ENCODE peak calls at places on chromosomes 16 and 17, in five cellular contexts. R, W, N, V and D are unnamed samples.

GRCh38 chr17:50055055-50055425 is 870 bp upstream of the ITGA3 start:
- DNase-seq in R (no peak), W (no peak), N (peak; percentile 86), V (peak; percentile 20), D (no peak)

GRCh38 chr17:27559506-27559931 is 71.5 kb upstream of the LGALS9 start:
- DNase-seq in R (no peak), W (no peak), N (peak; percentile 40), V (no peak), D (peak; percentile 95)

GRCh38 chr16:22314661-22315626 is 17.7 kb downstream of the POLR3E start:
- DNase-seq in R (no peak), W (no peak), N (no peak), V (no peak), D (no peak)

GRCh38 chr17:13114601-13115024 is 96.8 kb upstream of the ELAC2 start:
- DNase-seq in R (peak; percentile 75), W (no peak), N (no peak), V (no peak), D (peak; percentile 76)

GRCh38 chr16:55369151-55369550 is 45.1 kb downstream of the IRX6 start:
- DNase-seq in R (no peak), W (no peak), N (no peak), V (no peak), D (no peak)

GRCh38 chr16:73214825-73215481 is 167.0 kb upstream of the ZFHX3 start:
- DNase-seq in R (no peak), W (no peak), N (no peak), V (no peak), D (peak; percentile 52)

GRCh38 chr16:1194665-1195392 is 30.2 kb downstream of the TPSG1 start:
- DNase-seq in R (no peak), W (no peak), N (no peak), V (no peak), D (no peak)

GRCh38 chr17:68346448-68346847 is 55.2 kb downstream of the ARSG start:
- DNase-seq in R (peak; percentile 77), W (peak; percentile 58), N (peak; percentile 51), V (peak; percentile 73), D (no peak)

GRCh38 chr17:13601317-13601775 is 383 bp downstream of the HS3ST3A1 start:
- DNase-seq in R (no peak), W (no peak), N (no peak), V (no peak), D (peak; percentile 49)

GRCh38 chr16:64705443-64705842 is 416.4 kb downstream of the CDH11 start:
- DNase-seq in R (no peak), W (no peak), N (no peak), V (no peak), D (no peak)

GRCh38 chr17:34156401-34156740 is 98.7 kb upstream of the CCL2 start:
- DNase-seq in R (no peak), W (no peak), N (no peak), V (no peak), D (no peak)

GRCh38 chr17:49454050-49454449 is 39.4 kb upstream of the PHB1 start:
- DNase-seq in R (no peak), W (no peak), N (no peak), V (no peak), D (no peak)

GRCh38 chr17:48636177-48637018 is 10.2 kb upstream of the HOXB9 start:
- DNase-seq in R (peak; percentile 94), W (peak; percentile 36), N (peak; percentile 41), V (peak; percentile 39), D (peak; percentile 93)

GRCh38 chr17:1177099-1177996 is 2.4 kb downstream of the ABR start:
- DNase-seq in R (no peak), W (no peak), N (no peak), V (no peak), D (peak; percentile 60)

GRCh38 chr17:39008633-39009032 is 41.4 kb upstream of the FBXO47 start:
- DNase-seq in R (no peak), W (no peak), N (no peak), V (no peak), D (no peak)

GRCh38 chr17:64073771-64074703 is 53.6 kb upstream of the ICAM2 start:
- DNase-seq in R (no peak), W (no peak), N (no peak), V (no peak), D (no peak)

GRCh38 chr16:24844101-24845030 is 1.4 kb upstream of the SLC5A11 start:
- DNase-seq in R (no peak), W (no peak), N (no peak), V (no peak), D (no peak)

GRCh38 chr16:17591655-17592405 is 121.1 kb upstream of the XYLT1 start:
- DNase-seq in R (no peak), W (no peak), N (no peak), V (peak; percentile 54), D (no peak)

GRCh38 chr17:51765558-51766145 is 392.9 kb downstream of the CA10 start:
- DNase-seq in R (no peak), W (no peak), N (no peak), V (no peak), D (no peak)

GRCh38 chr17:82198092-82198491 is 14.6 kb downstream of the CCDC57 start:
- DNase-seq in R (no peak), W (no peak), N (no peak), V (no peak), D (no peak)

GRCh38 chr16:67902831-67903230 is 9.8 kb downstream of the PSKH1 start:
- DNase-seq in R (no peak), W (no peak), N (no peak), V (no peak), D (no peak)

GRCh38 chr17:50148226-50149098 is 2.0 kb downstream of the PPP1R9B start:
- DNase-seq in R (peak; percentile 91), W (peak; percentile 47), N (peak; percentile 71), V (peak; percentile 54), D (peak; percentile 47)

GRCh38 chr17:10729334-10730193 is at the start of gene TMEM220:
- DNase-seq in R (peak; percentile 93), W (peak; percentile 21), N (peak; percentile 82), V (peak; percentile 8), D (peak; percentile 81)

GRCh38 chr16:22296225-22297113 is 740 bp upstream of the POLR3E start:
- DNase-seq in R (no peak), W (no peak), N (no peak), V (no peak), D (no peak)

GRCh38 chr17:3911271-3912053 is 4.8 kb downstream of the P2RX1 start:
- DNase-seq in R (no peak), W (peak; percentile 14), N (no peak), V (peak; percentile 80), D (peak; percentile 33)

GRCh38 chr16:28313587-28313986 is 21.3 kb downstream of the SBK1 start:
- DNase-seq in R (peak; percentile 59), W (no peak), N (no peak), V (no peak), D (no peak)

GRCh38 chr17:58333396-58334207 is 5.0 kb upstream of the TSPOAP1 start:
- DNase-seq in R (no peak), W (no peak), N (no peak), V (peak; percentile 46), D (no peak)

GRCh38 chr16:53915452-53916160 is 211.7 kb downstream of the FTO start:
- DNase-seq in R (no peak), W (no peak), N (no peak), V (no peak), D (no peak)

GRCh38 chr16:85382717-85383118 is 230.4 kb upstream of the GSE1 start:
- DNase-seq in R (no peak), W (no peak), N (no peak), V (no peak), D (no peak)

GRCh38 chr17:64005734-64006167 is 7.6 kb downstream of the PRR29 start:
- DNase-seq in R (peak; percentile 51), W (no peak), N (no peak), V (no peak), D (no peak)

DNA sequence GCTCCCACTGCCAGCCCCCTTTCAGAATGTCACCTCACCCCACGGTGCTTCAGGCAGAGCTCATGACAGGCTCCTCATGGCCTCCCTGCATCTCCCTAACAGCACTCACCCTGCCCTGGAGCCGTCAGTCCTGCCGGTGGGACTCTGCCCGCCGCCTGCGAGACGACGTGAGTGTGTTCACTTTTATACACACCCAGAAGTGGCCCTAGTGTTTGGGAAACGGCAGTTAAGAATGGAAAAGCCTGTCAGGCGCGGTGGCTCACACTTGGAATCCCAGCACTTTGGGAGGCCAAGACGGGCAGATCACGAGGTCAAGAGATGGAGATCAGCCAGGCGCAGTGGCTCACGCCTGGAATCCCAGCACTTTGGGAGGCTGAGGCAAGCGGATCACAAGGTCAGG is 12.3 kb upstream of the CYTH1 start:
- DNase-seq in R (peak; percentile 62), W (no peak), N (no peak), V (no peak), D (no peak)
- H3K36me3 ChIP-seq in R (no peaks in the 10 kb centered on the region), W (peaks cover 50% of the 10 kb centered on the region), N (peaks cover 39% of the 10 kb centered on the region), V (peaks cover 46% of the 10 kb centered on the region), D (peaks cover 10% of the 10 kb centered on the region)

GRCh38 chr16:88430524-88431446 is 22.3 kb upstream of the ZFPM1 start:
- DNase-seq in R (no peak), W (peak; percentile 34), N (no peak), V (peak; percentile 42), D (no peak)
- H3K27ac ChIP-seq in R (no peak overlapping the region), W (peak overlapping the region; percentile 42), N (no peak overlapping the region), V (peak overlapping the region; percentile 24), D (no peak overlapping the region)

GRCh38 chr17:59423137-59423703 is 91.8 kb downstream of the YPEL2 start:
- DNase-seq in R (peak; percentile 80), W (no peak), N (no peak), V (no peak), D (peak; percentile 92)

GRCh38 chr17:59424331-59424730 is 92.9 kb downstream of the YPEL2 start:
- DNase-seq in R (no peak), W (no peak), N (no peak), V (no peak), D (no peak)

GRCh38 chr17:59423903-59424302 is 92.4 kb downstream of the YPEL2 start:
- DNase-seq in R (no peak), W (no peak), N (no peak), V (no peak), D (no peak)

GRCh38 chr17:59420901-59421300 is 89.4 kb downstream of the YPEL2 start:
- DNase-seq in R (no peak), W (no peak), N (no peak), V (no peak), D (no peak)

DNA sequence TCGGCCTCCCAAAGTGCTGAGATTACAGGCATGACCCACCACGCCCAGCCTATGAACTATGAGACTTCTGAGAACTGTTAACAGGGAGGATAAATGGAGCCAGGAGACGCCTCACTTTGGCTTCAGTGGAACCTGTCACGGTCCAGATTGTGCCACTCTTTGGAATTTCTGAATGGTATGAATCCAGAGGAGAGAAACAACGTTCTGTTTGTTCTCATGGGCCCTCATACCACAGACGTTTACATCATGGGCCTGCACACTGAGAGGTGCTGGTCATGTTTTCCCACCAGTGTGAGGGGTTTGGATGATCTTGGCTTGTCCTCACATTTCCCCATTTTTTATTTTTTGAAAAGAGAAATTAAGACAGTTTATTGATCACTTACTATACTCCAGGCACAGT is 90.3 kb downstream of the YPEL2 start:
- DNase-seq in R (no peak), W (no peak), N (no peak), V (no peak), D (no peak)
- H3K4me1 ChIP-seq in R (peaks cover 6% of the 10 kb centered on the region), W (no peaks in the 10 kb centered on the region), N (peaks cover 9% of the 10 kb centered on the region), V (no peaks in the 10 kb centered on the region), D (peaks cover 84% of the 10 kb centered on the region)

DNA sequence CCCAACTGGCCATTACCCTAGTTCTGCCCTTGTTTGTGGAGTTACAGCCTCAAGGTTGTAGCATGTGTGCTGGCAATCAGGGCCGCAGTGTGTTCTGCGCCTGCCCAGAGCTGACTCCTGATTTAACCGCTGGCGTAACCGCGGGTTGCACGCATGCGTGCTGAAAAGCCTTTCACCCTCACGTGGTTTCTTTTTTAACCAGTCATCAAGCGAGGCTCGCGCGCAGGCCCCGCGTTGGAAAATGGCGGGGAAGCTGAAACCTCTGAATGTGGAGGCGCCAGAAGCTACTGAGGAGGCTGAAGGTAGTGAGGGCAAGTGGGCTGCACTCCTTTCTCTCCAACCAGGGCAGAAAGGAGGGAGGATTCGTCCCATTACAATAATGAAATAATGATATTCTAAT is at the start of gene SYCE1L:
- DNase-seq in R (no peak), W (no peak), N (no peak), V (no peak), D (no peak)
- H3K36me3 ChIP-seq in R (no peaks in the 10 kb centered on the region), W (peaks cover 17% of the 10 kb centered on the region), N (peaks cover 44% of the 10 kb centered on the region), V (peaks cover 24% of the 10 kb centered on the region), D (peaks cover 16% of the 10 kb centered on the region)